ENCODE peak calls at places on chromosomes 4 and X, in four cellular contexts. D, Y, T and X are unnamed samples.

GRCh38 chrX:83829874-83830273 is 31.1 kb upstream of the CYLC1 start:
- DNase-seq in D (no peak), Y (no peak), T (no peak), X (no peak)

GRCh38 chr4:41683321-41683720 is 65.2 kb downstream of the PHOX2B start:
- DNase-seq in D (no peak), Y (no peak), T (no peak), X (no peak)

GRCh38 chr4:159455675-159456235 is 352.9 kb downstream of the RAPGEF2 start:
- DNase-seq in D (no peak), Y (no peak), T (no peak), X (no peak)

GRCh38 chr4:167282171-167282864 is 48.0 kb upstream of the SPOCK3 start:
- DNase-seq in D (no peak), Y (no peak), T (no peak), X (no peak)

GRCh38 chr4:8695237-8696219 is 103.0 kb downstream of the CPZ start:
- DNase-seq in D (no peak), Y (no peak), T (no peak), X (no peak)

GRCh38 chr4:61428950-61429349 is 228.8 kb downstream of the ADGRL3 start:
- DNase-seq in D (no peak), Y (no peak), T (no peak), X (no peak)

GRCh38 chr4:140626982-140627381 is 58.2 kb upstream of the UCP1 start:
- DNase-seq in D (no peak), Y (no peak), T (no peak), X (no peak)

GRCh38 chr4:112927544-112927943 is 121.9 kb upstream of the ANK2 start:
- DNase-seq in D (no peak), Y (no peak), T (no peak), X (no peak)

GRCh38 chr4:16245241-16245640 is 19.0 kb upstream of the TAPT1 start:
- DNase-seq in D (no peak), Y (no peak), T (no peak), X (no peak)

GRCh38 chrX:103794117-103794516 is 17.5 kb downstream of the PLP1 start:
- DNase-seq in D (no peak), Y (no peak), T (no peak), X (no peak)

GRCh38 chr4:99807666-99808065 is 9.0 kb upstream of the DAPP1 start:
- DNase-seq in D (no peak), Y (no peak), T (no peak), X (no peak)

GRCh38 chr4:1880332-1880731 is 9.1 kb downstream of the NSD2 start:
- DNase-seq in D (no peak), Y (no peak), T (no peak), X (no peak)

GRCh38 chr4:56909083-56909981 is 1.6 kb downstream of the REST start:
- DNase-seq in D (no peak), Y (no peak), T (peak; percentile 52), X (peak; percentile 72)

GRCh38 chrX:56800307-56800706 is 71.3 kb downstream of the NBDY start:
- DNase-seq in D (no peak), Y (no peak), T (no peak), X (no peak)

GRCh38 chrX:137550561-137551305 is 15.2 kb upstream of the ZIC3 start:
- DNase-seq in D (no peak), Y (no peak), T (no peak), X (no peak)

GRCh38 chrX:139156356-139156755 is 374.2 kb upstream of the F9 start:
- DNase-seq in D (no peak), Y (no peak), T (no peak), X (no peak)

GRCh38 chrX:68429216-68429615 is 4.1 kb downstream of the OPHN1 start:
- DNase-seq in D (no peak), Y (no peak), T (no peak), X (no peak)

GRCh38 chrX:103442536-103442901 is 66.2 kb downstream of the BEX3 start:
- DNase-seq in D (no peak), Y (no peak), T (no peak), X (no peak)

GRCh38 chrX:46400530-46400929 is 144.7 kb downstream of the ZNF674 start:
- DNase-seq in D (no peak), Y (no peak), T (no peak), X (no peak)

GRCh38 chrX:149818652-149819051 is 36.9 kb downstream of the MAGEA9 start:
- DNase-seq in D (no peak), Y (no peak), T (no peak), X (no peak)

GRCh38 chr4:160370046-160370445 is 1267.2 kb downstream of the RAPGEF2 start:
- DNase-seq in D (no peak), Y (no peak), T (no peak), X (no peak)

GRCh38 chr4:21768349-21769310 is 179.9 kb downstream of the KCNIP4 start:
- DNase-seq in D (no peak), Y (peak; percentile 38), T (no peak), X (no peak)

GRCh38 chr4:92236907-92237306 is 66.9 kb upstream of the GRID2 start:
- DNase-seq in D (no peak), Y (no peak), T (no peak), X (no peak)

GRCh38 chr4:87220094-87220831 is at the start of gene KLHL8:
- DNase-seq in D (peak; percentile 89), Y (peak; percentile 80), T (peak; percentile 90), X (peak; percentile 92)

GRCh38 chrX:48022740-48023139 is 16.0 kb downstream of the SPACA5 start:
- DNase-seq in D (no peak), Y (no peak), T (no peak), X (no peak)